ENCODE peak calls at places on chromosomes 1 and 21, in five cellular contexts. One of them, this sample, is unnamed.

GRCh38 chr1:206687915-206688442 is 3.3 kb downstream of the MAPKAPK2 start:
- DNase-seq in AG04449: no peak
- DNase-seq in fibroblast of lung: peak; percentile 55
- DNase-seq in brain microvascular endothelial cell: no peak
- DNase-seq in coronary artery: no peak
- DNase-seq in this sample: no peak

GRCh38 chr1:8396083-8396911 is 78.4 kb downstream of the SLC45A1 start:
- DNase-seq in fibroblast of lung: peak; percentile 59
- DNase-seq in brain microvascular endothelial cell: peak; percentile 49
- DNase-seq in AG04449: no peak
- DNase-seq in coronary artery: no peak
- DNase-seq in this sample: no peak

GRCh38 chr21:20187028-20187427 is 811.2 kb upstream of the NCAM2 start:
- DNase-seq in brain microvascular endothelial cell: no peak
- DNase-seq in AG04449: no peak
- DNase-seq in coronary artery: no peak
- DNase-seq in fibroblast of lung: no peak
- DNase-seq in this sample: no peak

GRCh38 chr1:114156538-114157274 is 3.0 kb upstream of the SYT6 start:
- DNase-seq in AG04449: no peak
- DNase-seq in fibroblast of lung: no peak
- DNase-seq in brain microvascular endothelial cell: no peak
- DNase-seq in coronary artery: peak; percentile 56
- DNase-seq in this sample: no peak

GRCh38 chr1:180243517-180244221 is 13.6 kb downstream of the LHX4 start:
- DNase-seq in AG04449: no peak
- DNase-seq in coronary artery: no peak
- DNase-seq in brain microvascular endothelial cell: no peak
- DNase-seq in fibroblast of lung: no peak
- DNase-seq in this sample: no peak

GRCh38 chr1:73593379-73593778 is 604.6 kb downstream of the LRRIQ3 start:
- DNase-seq in brain microvascular endothelial cell: peak; percentile 59
- DNase-seq in fibroblast of lung: peak; percentile 13
- DNase-seq in AG04449: peak; percentile 2
- DNase-seq in coronary artery: no peak
- DNase-seq in this sample: no peak

GRCh38 chr1:47758341-47759237 is 238.6 kb downstream of the TRABD2B start:
- DNase-seq in AG04449: no peak
- DNase-seq in fibroblast of lung: peak; percentile 22
- DNase-seq in coronary artery: peak; percentile 95
- DNase-seq in brain microvascular endothelial cell: peak; percentile 86
- DNase-seq in this sample: no peak

GRCh38 chr1:221783936-221784335 is 42.0 kb upstream of the DUSP10 start:
- DNase-seq in brain microvascular endothelial cell: no peak
- DNase-seq in coronary artery: no peak
- DNase-seq in AG04449: no peak
- DNase-seq in fibroblast of lung: no peak
- DNase-seq in this sample: no peak

GRCh38 chr1:9580942-9581341 is 7.8 kb upstream of the TMEM201 start:
- DNase-seq in AG04449: no peak
- DNase-seq in coronary artery: no peak
- DNase-seq in fibroblast of lung: no peak
- DNase-seq in brain microvascular endothelial cell: no peak
- DNase-seq in this sample: no peak

GRCh38 chr1:36109041-36109679 is 15.9 kb downstream of the COL8A2 start:
- DNase-seq in fibroblast of lung: peak; percentile 25
- DNase-seq in coronary artery: no peak
- DNase-seq in AG04449: no peak
- DNase-seq in brain microvascular endothelial cell: peak; percentile 85
- DNase-seq in this sample: no peak

GRCh38 chr1:7407980-7408770 is 362.9 kb upstream of the VAMP3 start:
- DNase-seq in fibroblast of lung: no peak
- DNase-seq in brain microvascular endothelial cell: no peak
- DNase-seq in AG04449: no peak
- DNase-seq in coronary artery: peak; percentile 57
- DNase-seq in this sample: no peak

GRCh38 chr1:81433676-81434075 is 367.1 kb upstream of the ADGRL2 start:
- DNase-seq in coronary artery: no peak
- DNase-seq in fibroblast of lung: no peak
- DNase-seq in brain microvascular endothelial cell: no peak
- DNase-seq in AG04449: no peak
- DNase-seq in this sample: no peak

GRCh38 chr1:75996196-75996595 is 64.0 kb upstream of the ASB17 start:
- DNase-seq in coronary artery: no peak
- DNase-seq in fibroblast of lung: no peak
- DNase-seq in brain microvascular endothelial cell: no peak
- DNase-seq in AG04449: no peak
- DNase-seq in this sample: no peak

GRCh38 chr1:236020359-236021000 is 44.4 kb downstream of the NID1 start:
- DNase-seq in coronary artery: no peak
- DNase-seq in brain microvascular endothelial cell: no peak
- DNase-seq in fibroblast of lung: no peak
- DNase-seq in AG04449: no peak
- DNase-seq in this sample: no peak

GRCh38 chr1:32886012-32886827 is at the start of gene HPCA:
- DNase-seq in brain microvascular endothelial cell: peak; percentile 12
- DNase-seq in AG04449: no peak
- DNase-seq in fibroblast of lung: peak; percentile 43
- DNase-seq in coronary artery: no peak
- DNase-seq in this sample: peak; percentile 26

GRCh38 chr1:215617979-215618378 is 50.9 kb downstream of the KCTD3 start:
- DNase-seq in brain microvascular endothelial cell: no peak
- DNase-seq in coronary artery: no peak
- DNase-seq in fibroblast of lung: no peak
- DNase-seq in AG04449: no peak
- DNase-seq in this sample: peak; percentile 19

GRCh38 chr1:162035241-162035640 is 11.6 kb upstream of the OLFML2B start:
- DNase-seq in brain microvascular endothelial cell: no peak
- DNase-seq in coronary artery: no peak
- DNase-seq in fibroblast of lung: no peak
- DNase-seq in AG04449: no peak
- DNase-seq in this sample: no peak

GRCh38 chr1:232432313-232432712 is 197.6 kb downstream of the SIPA1L2 start:
- DNase-seq in fibroblast of lung: peak; percentile 11
- DNase-seq in coronary artery: no peak
- DNase-seq in AG04449: no peak
- DNase-seq in brain microvascular endothelial cell: peak; percentile 41
- DNase-seq in this sample: no peak

GRCh38 chr1:53147171-53147570 is 4.7 kb upstream of the SLC1A7 start:
- DNase-seq in brain microvascular endothelial cell: no peak
- DNase-seq in AG04449: no peak
- DNase-seq in coronary artery: no peak
- DNase-seq in fibroblast of lung: no peak
- DNase-seq in this sample: no peak

GRCh38 chr21:14602418-14602987 is 56.4 kb upstream of the SAMSN1 start:
- DNase-seq in coronary artery: no peak
- DNase-seq in brain microvascular endothelial cell: no peak
- DNase-seq in AG04449: no peak
- DNase-seq in fibroblast of lung: no peak
- DNase-seq in this sample: peak; percentile 45

GRCh38 chr1:159798893-159799292 is 3.3 kb upstream of the FCRL6 start:
- DNase-seq in AG04449: no peak
- DNase-seq in brain microvascular endothelial cell: peak; percentile 71
- DNase-seq in fibroblast of lung: peak; percentile 90
- DNase-seq in coronary artery: no peak
- DNase-seq in this sample: peak; percentile 67

GRCh38 chr1:22699629-22700028 is 11.0 kb upstream of the EPHB2 start:
- DNase-seq in brain microvascular endothelial cell: no peak
- DNase-seq in AG04449: no peak
- DNase-seq in coronary artery: no peak
- DNase-seq in fibroblast of lung: no peak
- DNase-seq in this sample: no peak

GRCh38 chr1:59433440-59433813 is 136.5 kb downstream of the FGGY start:
- DNase-seq in brain microvascular endothelial cell: no peak
- DNase-seq in AG04449: no peak
- DNase-seq in coronary artery: no peak
- DNase-seq in fibroblast of lung: no peak
- DNase-seq in this sample: no peak

GRCh38 chr1:59434336-59434735 is 137.4 kb downstream of the FGGY start:
- DNase-seq in coronary artery: no peak
- DNase-seq in fibroblast of lung: no peak
- DNase-seq in brain microvascular endothelial cell: no peak
- DNase-seq in AG04449: no peak
- DNase-seq in this sample: no peak

GRCh38 chr1:59436637-59437036 is 139.7 kb downstream of the FGGY start:
- DNase-seq in coronary artery: no peak
- DNase-seq in AG04449: no peak
- DNase-seq in brain microvascular endothelial cell: no peak
- DNase-seq in fibroblast of lung: no peak
- DNase-seq in this sample: peak; percentile 7

GRCh38 chr1:59442492-59442891 is 145.6 kb downstream of the FGGY start:
- DNase-seq in coronary artery: no peak
- DNase-seq in fibroblast of lung: no peak
- DNase-seq in AG04449: no peak
- DNase-seq in brain microvascular endothelial cell: no peak
- DNase-seq in this sample: no peak

DNA sequence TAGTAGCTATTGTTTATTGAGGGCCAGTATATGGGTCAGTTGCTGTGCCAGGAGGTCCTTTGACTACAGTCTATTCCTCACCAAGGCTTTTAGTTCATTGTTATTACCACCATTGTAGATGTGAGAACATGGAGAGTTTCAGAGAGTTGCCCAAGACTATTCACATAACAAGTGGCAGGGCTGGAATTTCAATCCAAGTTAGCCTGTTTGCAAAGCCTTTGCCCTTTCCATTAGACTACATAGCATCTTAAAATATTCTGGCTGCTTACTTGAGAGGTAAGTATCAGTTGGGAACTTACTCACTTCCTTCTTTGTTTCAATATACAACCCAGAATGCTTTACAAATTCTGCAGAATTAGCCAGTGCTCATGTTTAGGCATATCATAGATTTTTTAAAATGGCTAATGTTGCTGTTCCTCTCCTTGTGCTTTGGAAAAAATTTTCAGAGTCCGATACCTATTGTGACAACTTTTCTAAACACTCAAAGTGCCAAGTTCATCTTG is 141.2 kb downstream of the FGGY start:
- DNase-seq in fibroblast of lung: no peak
- DNase-seq in coronary artery: no peak
- DNase-seq in AG04449: no peak
- DNase-seq in brain microvascular endothelial cell: no peak
- DNase-seq in this sample: no peak
- TF ChIP-seq CTCF in fibroblast of lung: no peak
- TF ChIP-seq CTCF in coronary artery: no peak
- TF ChIP-seq CTCF in AG04449: no peak
- TF ChIP-seq CTCF in brain microvascular endothelial cell: no peak
- TF ChIP-seq CTCF in this sample: no peak

DNA sequence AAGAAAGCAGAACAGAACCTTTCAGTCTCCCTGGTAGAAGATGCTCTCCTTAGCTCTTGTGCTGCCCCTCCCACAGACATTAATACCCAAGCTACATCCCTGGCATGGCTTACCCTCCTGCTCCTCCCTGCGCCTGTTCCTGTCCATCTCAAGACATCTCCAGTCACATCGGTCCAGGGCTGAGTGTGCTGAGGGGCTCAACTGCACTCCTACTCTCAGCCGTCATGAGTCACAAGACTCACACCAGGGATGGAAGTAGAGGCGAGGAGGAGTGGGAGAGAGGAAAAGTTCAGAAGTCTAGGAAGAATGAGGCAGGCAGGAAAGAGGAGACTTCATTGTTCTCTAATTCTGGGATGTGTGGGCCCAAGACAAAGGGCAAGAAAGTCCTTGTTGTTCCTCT is 9.2 kb upstream of the TACSTD2 start:
- DNase-seq in AG04449: no peak
- DNase-seq in brain microvascular endothelial cell: no peak
- DNase-seq in coronary artery: no peak
- DNase-seq in fibroblast of lung: no peak
- DNase-seq in this sample: no peak
- H3K4me3 ChIP-seq in AG04449: no peak overlapping the region
- H3K4me3 ChIP-seq in brain microvascular endothelial cell: no peak overlapping the region
- H3K4me3 ChIP-seq in coronary artery: no peak overlapping the region
- H3K4me3 ChIP-seq in fibroblast of lung: no peak overlapping the region
- H3K4me3 ChIP-seq in this sample: no peak overlapping the region

DNA sequence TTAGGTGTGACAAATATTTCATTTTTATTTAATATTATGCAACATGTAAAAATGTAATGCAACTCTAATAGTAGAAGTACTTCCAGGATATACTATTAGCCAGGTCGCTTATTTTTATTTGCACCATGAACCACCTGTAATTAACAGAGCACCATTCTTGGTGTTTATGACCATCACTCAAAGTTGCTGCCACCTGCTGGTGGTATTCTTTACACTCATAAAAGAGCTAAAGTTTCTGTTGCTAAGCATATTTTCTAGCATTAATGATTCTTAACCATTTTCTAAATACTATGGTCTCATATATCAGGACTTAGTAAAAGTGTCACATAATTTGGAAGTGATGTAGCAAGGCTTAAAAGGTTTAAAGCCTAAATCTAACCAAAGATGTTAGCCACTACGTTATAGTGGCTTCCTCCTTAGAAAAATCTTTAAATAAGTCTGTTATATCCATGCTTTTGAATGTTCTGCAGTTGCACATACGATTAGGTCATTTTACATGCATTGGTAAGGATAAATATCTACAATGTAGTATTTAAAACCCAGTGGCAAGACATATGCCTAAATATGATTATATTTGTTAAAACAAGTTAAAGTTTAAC is 244.5 kb downstream of the NEGR1 start:
- DNase-seq in fibroblast of lung: peak; percentile 62
- DNase-seq in brain microvascular endothelial cell: peak; percentile 32
- DNase-seq in coronary artery: no peak
- DNase-seq in AG04449: no peak
- DNase-seq in this sample: peak; percentile 50
- TF ChIP-seq CTCF in fibroblast of lung: peak; percentile 60
- TF ChIP-seq CTCF in brain microvascular endothelial cell: peak; percentile 53
- TF ChIP-seq CTCF in coronary artery: no peak
- TF ChIP-seq CTCF in AG04449: peak; percentile 34
- TF ChIP-seq CTCF in this sample: peak; percentile 35

GRCh38 chr21:37538971-37539590 is 172.5 kb downstream of the DYRK1A start:
- DNase-seq in coronary artery: no peak
- DNase-seq in AG04449: no peak
- DNase-seq in brain microvascular endothelial cell: no peak
- DNase-seq in fibroblast of lung: no peak
- DNase-seq in this sample: no peak
- H3K4me3 ChIP-seq in coronary artery: no peak overlapping the region
- H3K4me3 ChIP-seq in AG04449: no peak overlapping the region
- H3K4me3 ChIP-seq in brain microvascular endothelial cell: no peak overlapping the region
- H3K4me3 ChIP-seq in fibroblast of lung: no peak overlapping the region
- H3K4me3 ChIP-seq in this sample: no peak overlapping the region

DNA sequence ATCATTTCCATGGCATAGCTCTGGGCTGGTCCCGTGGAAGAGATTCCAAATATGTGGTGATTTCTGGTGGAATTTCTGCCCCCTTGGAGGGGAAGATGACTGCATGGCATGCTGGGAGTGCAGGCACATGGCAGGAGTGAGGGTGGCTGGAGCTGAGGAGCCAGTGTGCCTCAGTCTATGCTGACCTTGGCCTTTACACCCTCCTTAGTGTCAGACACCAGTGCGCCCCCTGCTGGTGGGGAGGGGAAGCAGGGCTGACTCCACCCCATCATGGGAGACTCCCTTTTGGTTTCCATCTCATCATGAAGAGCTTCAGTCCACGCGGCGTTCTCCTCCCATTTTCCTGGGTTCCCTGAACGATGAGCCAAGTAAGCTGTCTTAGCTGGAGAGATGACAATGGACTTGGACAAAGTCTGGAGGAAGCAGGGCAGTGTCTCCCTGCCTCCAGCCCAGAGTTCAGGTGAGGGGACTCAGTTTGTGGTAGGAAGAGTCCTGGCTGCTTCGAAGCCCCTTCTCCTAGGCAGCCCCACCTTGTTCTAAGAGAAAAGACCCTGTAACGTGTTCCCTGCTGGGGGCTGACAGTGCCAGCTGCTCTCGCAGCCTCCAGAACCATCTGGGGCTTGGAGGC is 10.3 kb downstream of the ALX3 start:
- DNase-seq in AG04449: no peak
- DNase-seq in brain microvascular endothelial cell: no peak
- DNase-seq in fibroblast of lung: peak; percentile 9
- DNase-seq in coronary artery: no peak
- DNase-seq in this sample: peak; percentile 77
- TF ChIP-seq CTCF in AG04449: peak; percentile 80
- TF ChIP-seq CTCF in brain microvascular endothelial cell: peak; percentile 93
- TF ChIP-seq CTCF in fibroblast of lung: peak; percentile 73
- TF ChIP-seq CTCF in coronary artery: peak; percentile 41
- TF ChIP-seq CTCF in this sample: peak; percentile 96

This sample was measured in GM12865.